ENCODE peak calls at places on chromosomes 4 and X, in eight cellular contexts. L, U, F, O, H, C, I and M are unnamed samples.
A peak's percentile ranks its signal among the peaks of the same experiment; 100 is the strongest.

GRCh38 chrX:18949902-18950301 is 34.0 kb downstream of the PHKA2 start:
- DNase-seq in I (no peak), L (no peak), C (no peak), H (no peak), F (no peak), O (no peak), U (no peak), M (no peak)

GRCh38 chrX:116726806-116727205 is 264.0 kb upstream of the CT83 start:
- DNase-seq in F (no peak), H (no peak), C (no peak), U (no peak), L (no peak), I (no peak), O (no peak), M (no peak)

GRCh38 chrX:11666180-11666579 is 460 bp upstream of the ARHGAP6 start:
- DNase-seq in L (no peak), H (no peak), I (peak; percentile 24), F (peak; percentile 44), U (peak; percentile 19), C (no peak), O (no peak), M (no peak)

GRCh38 chr4:139740121-139740520 is 74.5 kb downstream of the MGST2 start:
- DNase-seq in C (peak; percentile 36), I (no peak), H (peak; percentile 5), U (no peak), L (no peak), O (no peak), F (peak; percentile 50), M (peak; percentile 76)

GRCh38 chr4:25925486-25926201 is 11.6 kb downstream of the SMIM20 start:
- DNase-seq in O (peak; percentile 61), C (peak; percentile 37), F (no peak), L (peak; percentile 58), H (peak; percentile 27), I (no peak), U (peak; percentile 70), M (peak; percentile 41)

GRCh38 chr4:22029803-22030202 is 81.2 kb upstream of the KCNIP4 start:
- DNase-seq in C (no peak), U (no peak), H (no peak), F (no peak), O (no peak), I (no peak), L (no peak), M (no peak)

GRCh38 chrX:95903490-95903889 is 781.2 kb upstream of the DIAPH2 start:
- DNase-seq in O (no peak), F (no peak), C (no peak), I (no peak), L (no peak), H (no peak), U (no peak), M (no peak)

GRCh38 chrX:129097668-129098067 is 425.6 kb downstream of the SMARCA1 start:
- DNase-seq in O (no peak), C (no peak), I (no peak), H (no peak), L (no peak), F (no peak), U (no peak), M (no peak)

GRCh38 chrX:128698528-128698927 is 646.3 kb upstream of the ACTRT1 start:
- DNase-seq in L (no peak), H (no peak), U (no peak), I (no peak), F (no peak), C (no peak), O (no peak), M (no peak)

GRCh38 chr4:168502886-168503285 is 6.0 kb downstream of the PALLD start:
- DNase-seq in C (no peak), H (no peak), I (no peak), O (no peak), L (no peak), F (no peak), U (no peak), M (no peak)

GRCh38 chr4:102608190-102608589 is 107.0 kb downstream of the NFKB1 start:
- DNase-seq in F (no peak), O (no peak), U (peak; percentile 60), C (no peak), H (no peak), I (no peak), L (no peak), M (no peak)

GRCh38 chr4:53693408-53693807 is 102.1 kb upstream of the LNX1 start:
- DNase-seq in O (no peak), C (no peak), L (no peak), H (peak; percentile 12), I (no peak), F (no peak), U (no peak), M (no peak)

GRCh38 chrX:13994104-13994503 is 35.6 kb downstream of the GEMIN8 start:
- DNase-seq in I (no peak), L (no peak), F (no peak), C (no peak), U (no peak), H (no peak), O (no peak), M (no peak)

GRCh38 chr4:48570646-48571220 is 80.7 kb downstream of the ZAR1 start:
- DNase-seq in O (no peak), F (no peak), C (no peak), L (no peak), H (no peak), U (peak; percentile 87), I (no peak), M (no peak)

GRCh38 chrX:21382715-21383114 is 8.5 kb downstream of the CNKSR2 start:
- DNase-seq in F (no peak), C (no peak), I (no peak), H (peak; percentile 16), O (no peak), U (peak; percentile 26), L (no peak), M (no peak)

GRCh38 chr4:103092245-103092644 is 7.4 kb downstream of the BDH2 start:
- DNase-seq in O (no peak), H (no peak), I (no peak), C (no peak), F (no peak), U (peak; percentile 35), L (no peak), M (no peak)

GRCh38 chr4:961651-962230 is 11.6 kb downstream of the DGKQ start:
- DNase-seq in I (peak; percentile 74), L (no peak), U (no peak), F (no peak), H (no peak), O (peak; percentile 80), C (no peak), M (no peak)

GRCh38 chrX:39946822-39947221 is 150.9 kb downstream of the BCOR start:
- DNase-seq in O (no peak), L (no peak), C (no peak), F (no peak), U (peak; percentile 76), I (no peak), H (no peak), M (no peak)

GRCh38 chr4:2075987-2076907 is 17.1 kb downstream of the NAT8L start:
- DNase-seq in C (no peak), O (peak; percentile 43), I (no peak), H (no peak), F (no peak), L (no peak), U (no peak), M (no peak)

GRCh38 chr4:2075171-2075986 is 16.3 kb downstream of the NAT8L start:
- DNase-seq in I (no peak), H (no peak), O (no peak), C (no peak), F (no peak), L (no peak), U (no peak), M (no peak)

GRCh38 chr4:2078584-2078983 is 19.5 kb downstream of the NAT8L start:
- DNase-seq in H (no peak), U (no peak), F (no peak), O (no peak), C (no peak), L (no peak), I (no peak), M (no peak)

GRCh38 chr4:2077537-2078460 is 18.7 kb downstream of the NAT8L start:
- DNase-seq in C (no peak), U (no peak), F (no peak), I (no peak), O (no peak), L (no peak), H (no peak), M (no peak)

GRCh38 chr4:2076908-2077534 is 17.9 kb downstream of the NAT8L start:
- DNase-seq in I (no peak), U (no peak), O (no peak), C (no peak), F (no peak), H (no peak), L (no peak), M (peak; percentile 48)
- H3K4me1 ChIP-seq in I (no peaks in the 10 kb centered on the region), U (no peaks in the 10 kb centered on the region), O (no peaks in the 10 kb centered on the region), C (peaks cover 13% of the 10 kb centered on the region), F (no peaks in the 10 kb centered on the region), H (no peaks in the 10 kb centered on the region), L (no peaks in the 10 kb centered on the region), M (no peaks in the 10 kb centered on the region)

DNA sequence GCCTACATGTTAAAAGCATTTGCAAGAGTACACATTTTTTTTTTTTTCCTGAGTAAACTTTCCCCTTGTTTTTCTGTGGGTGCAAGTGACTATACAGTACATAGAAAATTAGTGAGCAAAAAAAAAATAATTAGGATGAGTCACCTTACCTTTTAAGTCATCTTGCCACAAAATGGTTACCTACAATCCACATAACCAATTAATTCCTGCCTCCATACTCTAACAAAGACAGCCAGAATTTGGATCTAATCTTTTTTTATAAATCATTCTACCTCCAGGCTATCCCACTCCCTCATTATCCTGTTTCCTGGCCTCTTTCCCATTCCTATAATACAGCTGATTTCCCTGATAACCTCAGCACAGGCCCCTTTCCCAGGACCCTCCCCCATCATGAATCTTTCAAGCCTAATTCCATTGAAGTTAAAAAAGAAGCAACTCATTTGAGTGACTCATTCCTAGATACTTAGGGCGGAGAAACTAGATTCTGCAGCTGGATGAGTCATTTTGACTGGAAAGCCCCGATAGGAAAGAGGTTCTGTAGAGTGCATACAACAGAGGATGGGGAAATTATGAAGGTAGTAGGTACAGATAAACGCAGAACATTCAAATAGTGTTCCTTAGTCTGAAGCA is 128.2 kb downstream of the C4orf51 start:
- DNase-seq in U (peak; percentile 97), L (no peak), O (no peak), C (no peak), I (no peak), F (peak; percentile 30), H (peak; percentile 87), M (no peak)
- H3K4me1 ChIP-seq in U (peaks cover 51% of the 10 kb centered on the region), L (peaks cover 16% of the 10 kb centered on the region), O (no peaks in the 10 kb centered on the region), C (peaks cover 6% of the 10 kb centered on the region), I (no peaks in the 10 kb centered on the region), F (no peaks in the 10 kb centered on the region), H (peaks cover 60% of the 10 kb centered on the region), M (peaks cover 32% of the 10 kb centered on the region)

GRCh38 chr4:8439168-8439567 is 1.4 kb downstream of the ACOX3 start:
- DNase-seq in F (no peak), I (no peak), U (no peak), C (peak; percentile 74), O (no peak), H (no peak), L (no peak), M (no peak)
- H3K4me1 ChIP-seq in F (peaks cover 14% of the 10 kb centered on the region), I (peaks cover 14% of the 10 kb centered on the region), U (peaks cover 22% of the 10 kb centered on the region), C (peaks cover 83% of the 10 kb centered on the region), O (peaks cover 16% of the 10 kb centered on the region), H (peaks cover 21% of the 10 kb centered on the region), L (peaks cover 82% of the 10 kb centered on the region), M (no peaks in the 10 kb centered on the region)

DNA sequence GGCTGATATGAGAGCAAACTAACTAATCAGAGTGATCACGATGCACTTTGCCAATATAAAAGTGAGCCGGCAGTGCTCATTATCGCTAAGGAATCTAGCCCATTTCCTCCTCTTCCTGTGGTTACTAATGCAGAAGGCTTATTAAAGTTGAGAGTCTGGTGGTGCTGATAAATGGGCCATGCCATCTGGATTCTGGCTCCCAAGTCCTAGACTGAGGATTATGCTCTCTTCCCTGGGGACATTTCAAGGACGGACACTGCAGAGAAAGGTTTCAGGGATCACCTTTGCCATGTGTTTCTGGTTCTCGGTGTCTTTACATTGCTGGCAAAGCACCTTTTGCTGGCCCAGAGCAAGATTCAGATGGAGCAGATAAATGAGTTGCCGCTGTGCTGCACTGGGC is 85.3 kb downstream of the RTL5 start:
- DNase-seq in F (no peak), U (no peak), O (no peak), I (no peak), L (no peak), H (no peak), C (no peak), M (no peak)
- H3K4me1 ChIP-seq in F (peaks cover 3% of the 10 kb centered on the region), U (peaks cover 9% of the 10 kb centered on the region), O (no peaks in the 10 kb centered on the region), I (no peaks in the 10 kb centered on the region), L (peaks cover 10% of the 10 kb centered on the region), H (no peaks in the 10 kb centered on the region), C (no peaks in the 10 kb centered on the region), M (peaks cover 7% of the 10 kb centered on the region)